ENCODE peak calls at places on chromosomes 1 and 21, in four cellular contexts. One of them, this sample, is unnamed. For H3K4me1, the result is how much of the 10 kb centered on the place peaks cover.

GRCh38 chr1:63523738-63524137 is 413 bp downstream of the EFCAB7 start:
- DNase-seq in psoas muscle: no peak
- DNase-seq in endodermal cell: no peak
- DNase-seq in mucosa of descending colon: no peak
- DNase-seq in this sample: no peak

GRCh38 chr21:34642211-34643075 is 26.4 kb upstream of the CLIC6 start:
- DNase-seq in psoas muscle: no peak
- DNase-seq in mucosa of descending colon: no peak
- DNase-seq in endodermal cell: no peak
- DNase-seq in this sample: no peak

GRCh38 chr1:118004312-118004711 is 74.8 kb downstream of the WDR3 start:
- DNase-seq in endodermal cell: no peak
- DNase-seq in mucosa of descending colon: no peak
- DNase-seq in psoas muscle: no peak
- DNase-seq in this sample: no peak

GRCh38 chr21:37073417-37074194 is 552 bp downstream of the TTC3 start:
- DNase-seq in psoas muscle: no peak
- DNase-seq in mucosa of descending colon: peak
- DNase-seq in endodermal cell: no peak
- DNase-seq in this sample: no peak

GRCh38 chr1:170010443-170010842 is 64.1 kb downstream of the KIFAP3 start:
- DNase-seq in endodermal cell: peak
- DNase-seq in psoas muscle: no peak
- DNase-seq in mucosa of descending colon: no peak
- DNase-seq in this sample: no peak

GRCh38 chr1:186763107-186763506 is 65.6 kb upstream of the PLA2G4A start:
- DNase-seq in endodermal cell: no peak
- DNase-seq in mucosa of descending colon: no peak
- DNase-seq in psoas muscle: no peak
- DNase-seq in this sample: no peak

GRCh38 chr1:177569476-177569875 is 398.7 kb downstream of the BRINP2 start:
- DNase-seq in mucosa of descending colon: no peak
- DNase-seq in psoas muscle: no peak
- DNase-seq in endodermal cell: no peak
- DNase-seq in this sample: no peak

GRCh38 chr1:236207569-236207968 is 65.2 kb downstream of the GPR137B start:
- DNase-seq in mucosa of descending colon: no peak
- DNase-seq in endodermal cell: no peak
- DNase-seq in psoas muscle: no peak
- DNase-seq in this sample: no peak

GRCh38 chr1:85849660-85850059 is 141.4 kb upstream of the ZNHIT6 start:
- DNase-seq in mucosa of descending colon: no peak
- DNase-seq in endodermal cell: no peak
- DNase-seq in psoas muscle: no peak
- DNase-seq in this sample: no peak

GRCh38 chr1:48916121-48917069 is 139.7 kb upstream of the BEND5 start:
- DNase-seq in psoas muscle: no peak
- DNase-seq in mucosa of descending colon: no peak
- DNase-seq in endodermal cell: peak
- DNase-seq in this sample: no peak

GRCh38 chr1:1391225-1391624 is 7.9 kb downstream of the CCNL2 start:
- DNase-seq in endodermal cell: no peak
- DNase-seq in mucosa of descending colon: peak
- DNase-seq in psoas muscle: peak
- DNase-seq in this sample: no peak

GRCh38 chr1:73886721-73887120 is 311.3 kb downstream of the LRRIQ3 start:
- DNase-seq in endodermal cell: no peak
- DNase-seq in psoas muscle: no peak
- DNase-seq in mucosa of descending colon: no peak
- DNase-seq in this sample: no peak

GRCh38 chr1:88731475-88731874 is 47.4 kb downstream of the PKN2 start:
- DNase-seq in mucosa of descending colon: no peak
- DNase-seq in psoas muscle: no peak
- DNase-seq in endodermal cell: no peak
- DNase-seq in this sample: no peak

GRCh38 chr1:117359560-117360289 is 7.5 kb upstream of the MAN1A2 start:
- DNase-seq in endodermal cell: no peak
- DNase-seq in psoas muscle: no peak
- DNase-seq in mucosa of descending colon: no peak
- DNase-seq in this sample: no peak

GRCh38 chr1:233721003-233721595 is 107.2 kb downstream of the KCNK1 start:
- DNase-seq in mucosa of descending colon: no peak
- DNase-seq in psoas muscle: no peak
- DNase-seq in endodermal cell: peak
- DNase-seq in this sample: no peak

GRCh38 chr1:21761052-21761451 is 21.9 kb downstream of the USP48 start:
- DNase-seq in psoas muscle: no peak
- DNase-seq in endodermal cell: no peak
- DNase-seq in mucosa of descending colon: no peak
- DNase-seq in this sample: no peak

GRCh38 chr1:162011337-162012012 is 12.2 kb downstream of the OLFML2B start:
- DNase-seq in mucosa of descending colon: no peak
- DNase-seq in psoas muscle: no peak
- DNase-seq in endodermal cell: no peak
- DNase-seq in this sample: no peak

GRCh38 chr1:31102501-31102950 is 37.0 kb upstream of the PUM1 start:
- DNase-seq in mucosa of descending colon: peak
- DNase-seq in endodermal cell: no peak
- DNase-seq in psoas muscle: no peak
- DNase-seq in this sample: no peak

GRCh38 chr21:46639489-46640386 is 4.3 kb downstream of the PRMT2 start:
- DNase-seq in endodermal cell: no peak
- DNase-seq in psoas muscle: no peak
- DNase-seq in mucosa of descending colon: no peak
- DNase-seq in this sample: no peak

GRCh38 chr1:113125469-113125868 is 52.5 kb downstream of the LRIG2 start:
- DNase-seq in mucosa of descending colon: no peak
- DNase-seq in psoas muscle: no peak
- DNase-seq in endodermal cell: no peak
- DNase-seq in this sample: no peak

GRCh38 chr1:91617242-91617837 is 116.7 kb downstream of the CDC7 start:
- DNase-seq in psoas muscle: peak
- DNase-seq in endodermal cell: peak
- DNase-seq in mucosa of descending colon: peak
- DNase-seq in this sample: no peak

GRCh38 chr21:36962098-36962780 is 4.2 kb downstream of the HLCS start:
- DNase-seq in mucosa of descending colon: no peak
- DNase-seq in endodermal cell: no peak
- DNase-seq in psoas muscle: no peak
- DNase-seq in this sample: no peak

GRCh38 chr1:6475381-6476133 is 9.6 kb upstream of the TNFRSF25 start:
- DNase-seq in mucosa of descending colon: peak
- DNase-seq in endodermal cell: peak
- DNase-seq in psoas muscle: peak
- DNase-seq in this sample: no peak

GRCh38 chr1:202760589-202760988 is 47.6 kb downstream of the KDM5B start:
- DNase-seq in endodermal cell: no peak
- DNase-seq in psoas muscle: no peak
- DNase-seq in mucosa of descending colon: no peak
- DNase-seq in this sample: no peak

GRCh38 chr21:28636988-28637691 is 355.5 kb downstream of the LTN1 start:
- DNase-seq in endodermal cell: no peak
- DNase-seq in mucosa of descending colon: no peak
- DNase-seq in psoas muscle: no peak
- DNase-seq in this sample: no peak

GRCh38 chr1:21734526-21734925 is 48.4 kb downstream of the USP48 start:
- DNase-seq in psoas muscle: no peak
- DNase-seq in endodermal cell: no peak
- DNase-seq in mucosa of descending colon: no peak
- DNase-seq in this sample: no peak

GRCh38 chr1:8073116-8073855 is 47.2 kb upstream of the ERRFI1 start:
- DNase-seq in mucosa of descending colon: no peak
- DNase-seq in endodermal cell: no peak
- DNase-seq in psoas muscle: peak
- DNase-seq in this sample: no peak

GRCh38 chr1:117812868-117813511 is 116.4 kb downstream of the GDAP2 start:
- DNase-seq in mucosa of descending colon: no peak
- DNase-seq in endodermal cell: no peak
- DNase-seq in psoas muscle: no peak
- DNase-seq in this sample: no peak

GRCh38 chr1:237394263-237394662 is 352.3 kb downstream of the RYR2 start:
- DNase-seq in mucosa of descending colon: no peak
- DNase-seq in endodermal cell: no peak
- DNase-seq in psoas muscle: no peak
- DNase-seq in this sample: no peak

GRCh38 chr21:42232176-42232825 is 13.4 kb downstream of the ABCG1 start:
- DNase-seq in psoas muscle: peak
- DNase-seq in mucosa of descending colon: peak
- DNase-seq in endodermal cell: no peak
- DNase-seq in this sample: no peak

GRCh38 chr1:47434051-47434842 is 3.6 kb upstream of the FOXD2 start:
- DNase-seq in mucosa of descending colon: peak
- DNase-seq in endodermal cell: peak
- DNase-seq in psoas muscle: peak
- DNase-seq in this sample: no peak

GRCh38 chr1:20343149-20343936 is 52.7 kb downstream of the VWA5B1 start:
- DNase-seq in psoas muscle: peak
- DNase-seq in endodermal cell: peak
- DNase-seq in mucosa of descending colon: peak
- DNase-seq in this sample: no peak

DNA sequence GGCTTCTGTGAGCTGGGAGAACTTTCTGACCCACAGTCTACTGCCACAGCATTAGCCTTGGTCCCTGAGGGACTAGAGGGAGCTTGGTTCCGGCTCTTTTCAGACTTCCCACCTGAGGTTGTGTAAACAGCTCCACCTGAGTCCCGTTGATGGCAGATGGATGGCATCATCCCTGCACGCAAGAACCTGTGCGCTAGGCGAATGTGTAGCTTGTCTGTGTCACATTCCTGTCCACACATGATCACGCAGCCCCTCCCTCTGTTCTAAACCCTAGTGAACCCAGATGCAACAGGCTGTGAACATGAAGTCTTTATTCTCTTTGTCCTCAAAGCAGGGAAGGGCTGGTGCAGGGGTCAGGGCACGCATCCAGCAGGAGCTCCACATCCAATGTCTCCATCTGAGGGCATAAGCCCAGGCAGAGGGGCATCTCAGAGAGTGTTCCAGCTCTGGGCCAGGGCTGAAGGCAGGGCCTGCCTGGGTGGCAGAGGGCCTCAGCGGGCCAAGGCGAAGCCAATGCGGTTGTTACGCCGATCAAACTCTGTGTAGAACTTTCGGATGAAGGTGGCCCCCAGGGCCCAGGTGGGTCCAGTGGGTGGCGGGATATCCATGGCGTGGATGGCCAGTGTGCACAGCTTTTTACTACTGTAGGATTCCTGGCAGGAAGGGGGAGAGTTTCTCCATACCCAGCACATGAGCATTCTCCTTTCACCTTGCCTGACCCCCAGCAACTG is 2.8 kb upstream of the ETNK2 start:
- DNase-seq in psoas muscle: no peak
- DNase-seq in mucosa of descending colon: no peak
- DNase-seq in endodermal cell: no peak
- DNase-seq in this sample: no peak
- H3K4me3 ChIP-seq in psoas muscle: no peak
- H3K4me3 ChIP-seq in mucosa of descending colon: no peak
- H3K4me3 ChIP-seq in endodermal cell: no peak
- H3K4me3 ChIP-seq in this sample: no peak

GRCh38 chr1:226062558-226063361 is at the start of gene H3-3A:
- DNase-seq in mucosa of descending colon: peak
- DNase-seq in psoas muscle: peak
- DNase-seq in endodermal cell: peak
- DNase-seq in this sample: peak
- TF ChIP-seq CTCF in mucosa of descending colon: no peak
- TF ChIP-seq CTCF in psoas muscle: peak
- TF ChIP-seq CTCF in endodermal cell: peak
- TF ChIP-seq CTCF in this sample: no peak

GRCh38 chr1:234958702-234959649 is 169.7 kb downstream of the TOMM20 start:
- DNase-seq in mucosa of descending colon: peak
- DNase-seq in psoas muscle: no peak
- DNase-seq in endodermal cell: no peak
- DNase-seq in this sample: no peak
- H3K4me1 ChIP-seq in mucosa of descending colon: half or more
- H3K4me1 ChIP-seq in psoas muscle: half or more
- H3K4me1 ChIP-seq in endodermal cell: under half
- H3K4me1 ChIP-seq in this sample: half or more

GRCh38 chr1:66331641-66332523 is 202.1 kb upstream of the SGIP1 start:
- DNase-seq in psoas muscle: peak
- DNase-seq in mucosa of descending colon: peak
- DNase-seq in endodermal cell: peak
- DNase-seq in this sample: no peak

GRCh38 chr1:66327582-66327981 is 206.4 kb upstream of the SGIP1 start:
- DNase-seq in mucosa of descending colon: no peak
- DNase-seq in endodermal cell: no peak
- DNase-seq in psoas muscle: no peak
- DNase-seq in this sample: no peak

GRCh38 chr1:66332524-66332853 is 201.5 kb upstream of the SGIP1 start:
- DNase-seq in psoas muscle: no peak
- DNase-seq in endodermal cell: no peak
- DNase-seq in mucosa of descending colon: no peak
- DNase-seq in this sample: no peak

GRCh38 chr1:66333463-66334232 is 200.3 kb upstream of the SGIP1 start:
- DNase-seq in psoas muscle: peak
- DNase-seq in mucosa of descending colon: peak
- DNase-seq in endodermal cell: peak
- DNase-seq in this sample: no peak

GRCh38 chr1:66330711-66331110 is 203.2 kb upstream of the SGIP1 start:
- DNase-seq in mucosa of descending colon: no peak
- DNase-seq in endodermal cell: no peak
- DNase-seq in psoas muscle: no peak
- DNase-seq in this sample: no peak
- H3K4me3 ChIP-seq in mucosa of descending colon: no peak
- H3K4me3 ChIP-seq in endodermal cell: no peak
- H3K4me3 ChIP-seq in psoas muscle: peak
- H3K4me3 ChIP-seq in this sample: no peak

This sample was measured in esophagus squamous epithelium.